ENCODE peak calls at places on chromosomes 2 and 18, in six cellular contexts. J is mammary epithelial cell, R is HCT116, M is fibroblast of lung, F is OCI-LY7, S is hepatocyte. D is an unnamed sample.
A peak's percentile ranks its signal among the peaks of the same experiment; 100 is the strongest.

GRCh38 chr18:32315881-32316280 is 126.0 kb downstream of the MEP1B start:
- DNase-seq in J (no peak), R (no peak), M (peak; percentile 48), F (no peak), S (no peak), D (no peak)

GRCh38 chr2:79630060-79630459 is 117.2 kb downstream of the CTNNA2 start:
- DNase-seq in J (no peak), R (no peak), M (peak; percentile 52), F (no peak), S (peak; percentile 14), D (no peak)

GRCh38 chr18:43312891-43313290 is 35.6 kb upstream of the SYT4 start:
- DNase-seq in J (peak; percentile 41), R (no peak), M (peak; percentile 47), F (no peak), S (no peak), D (no peak)

GRCh38 chr18:45166341-45167108 is 448.8 kb upstream of the SLC14A2 start:
- DNase-seq in J (peak; percentile 97), R (no peak), M (peak; percentile 93), F (no peak), S (peak; percentile 40), D (no peak)

GRCh38 chr2:158953926-158954763 is 14.3 kb upstream of the TANC1 start:
- DNase-seq in J (peak; percentile 65), R (no peak), M (peak; percentile 93), F (no peak), S (peak; percentile 91), D (peak; percentile 87)

GRCh38 chr2:104734937-104735586 is 118.9 kb upstream of the POU3F3 start:
- DNase-seq in J (no peak), R (no peak), M (peak; percentile 40), F (no peak), S (no peak), D (peak; percentile 54)

GRCh38 chr2:235045973-235046343 is 94.1 kb downstream of the SH3BP4 start:
- DNase-seq in J (no peak), R (no peak), M (no peak), F (no peak), S (no peak), D (no peak)

GRCh38 chr18:79775441-79776221 is 22.1 kb upstream of the KCNG2 start:
- DNase-seq in J (no peak), R (no peak), M (no peak), F (no peak), S (no peak), D (no peak)

GRCh38 chr2:156338578-156338977 is 6.1 kb upstream of the NR4A2 start:
- DNase-seq in J (no peak), R (no peak), M (no peak), F (no peak), S (no peak), D (no peak)

GRCh38 chr2:13522917-13523821 is 806.4 kb downstream of the TRIB2 start:
- DNase-seq in J (peak; percentile 76), R (no peak), M (peak; percentile 74), F (no peak), S (peak; percentile 40), D (peak; percentile 98)

GRCh38 chr2:146927080-146927714 is 917.6 kb upstream of the ACVR2A start:
- DNase-seq in J (peak; percentile 59), R (peak; percentile 39), M (peak; percentile 43), F (peak; percentile 0), S (peak; percentile 75), D (peak; percentile 21)

GRCh38 chr2:25714740-25715139 is 41.4 kb upstream of the DTNB start:
- DNase-seq in J (no peak), R (no peak), M (no peak), F (no peak), S (no peak), D (no peak)

GRCh38 chr18:6624729-6625308 is 104.7 kb upstream of the ARHGAP28 start:
- DNase-seq in J (peak; percentile 30), R (no peak), M (peak; percentile 81), F (no peak), S (no peak), D (no peak)

GRCh38 chr2:138504546-138505239 is 3.1 kb downstream of the SPOPL start:
- DNase-seq in J (no peak), R (no peak), M (no peak), F (peak; percentile 71), S (no peak), D (no peak)

GRCh38 chr18:32577561-32577960 is 106.9 kb upstream of the GAREM1 start:
- DNase-seq in J (no peak), R (no peak), M (no peak), F (no peak), S (no peak), D (no peak)

GRCh38 chr2:190210471-190210870 is 109.2 kb downstream of the HIBCH start:
- DNase-seq in J (no peak), R (no peak), M (peak; percentile 37), F (no peak), S (no peak), D (no peak)

GRCh38 chr2:190213441-190214335 is 105.9 kb downstream of the HIBCH start:
- DNase-seq in J (no peak), R (no peak), M (peak; percentile 75), F (no peak), S (no peak), D (no peak)

GRCh38 chr2:190207929-190208328 is 111.7 kb downstream of the HIBCH start:
- DNase-seq in J (no peak), R (no peak), M (no peak), F (no peak), S (no peak), D (no peak)

GRCh38 chr2:190205643-190206042 is 114.0 kb downstream of the HIBCH start:
- DNase-seq in J (no peak), R (no peak), M (peak; percentile 30), F (no peak), S (no peak), D (no peak)

DNA sequence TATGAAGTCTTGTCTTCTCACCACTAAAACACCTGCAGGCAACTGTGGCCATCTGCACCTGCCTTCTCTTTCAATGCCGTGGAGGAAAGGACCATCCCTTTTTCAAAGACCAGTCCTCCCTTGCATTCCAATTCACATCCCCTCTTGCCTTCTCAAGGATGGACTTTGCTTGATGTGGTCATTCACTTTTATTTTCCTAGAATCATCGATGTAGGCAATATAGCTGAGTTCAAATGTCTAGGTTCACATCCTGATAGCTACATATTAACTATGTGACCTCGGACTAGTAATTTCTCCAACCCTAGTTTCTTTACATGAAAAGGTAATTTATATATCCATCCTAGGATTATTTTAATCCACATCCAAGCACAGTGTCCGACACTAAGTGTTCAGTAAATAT is 110.0 kb downstream of the HIBCH start:
- DNase-seq in J (no peak), R (no peak), M (no peak), F (no peak), S (no peak), D (no peak)
- H3K4me2 ChIP-seq in J (no peak overlapping the region), R (no peak overlapping the region), M (no peak overlapping the region), F (no peak overlapping the region), S (no peak overlapping the region), D (no peak overlapping the region)

GRCh38 chr2:224574423-224575084 is 10.6 kb downstream of the CUL3 start:
- DNase-seq in J (no peak), R (no peak), M (no peak), F (peak; percentile 32), S (no peak), D (no peak)
- H3K4me2 ChIP-seq in J (peak overlapping the region; percentile 9), R (no peak overlapping the region), M (no peak overlapping the region), F (peak overlapping the region; percentile 72), S (peak overlapping the region; percentile 14), D (no peak overlapping the region)

GRCh38 chr18:13105059-13105458 is 113.5 kb upstream of the LDLRAD4 start:
- DNase-seq in J (no peak), R (no peak), M (no peak), F (no peak), S (no peak), D (no peak)
- H3K4me2 ChIP-seq in J (no peak overlapping the region), R (no peak overlapping the region), M (no peak overlapping the region), F (no peak overlapping the region), S (no peak overlapping the region), D (no peak overlapping the region)

GRCh38 chr2:168632733-168633132 is 169.7 kb upstream of the NOSTRIN start:
- DNase-seq in J (no peak), R (no peak), M (peak; percentile 47), F (no peak), S (no peak), D (no peak)
- H3K4me2 ChIP-seq in J (no peak overlapping the region), R (no peak overlapping the region), M (no peak overlapping the region), F (no peak overlapping the region), S (peak overlapping the region; percentile 32), D (no peak overlapping the region)

GRCh38 chr18:68438536-68438935 is 276.4 kb downstream of the TMX3 start:
- DNase-seq in J (no peak), R (no peak), M (no peak), F (no peak), S (no peak), D (no peak)
- H3K4me2 ChIP-seq in J (no peak overlapping the region), R (no peak overlapping the region), M (peak overlapping the region; percentile 32), F (no peak overlapping the region), S (no peak overlapping the region), D (peak overlapping the region; percentile 16)

GRCh38 chr2:207503234-207503633 is 26.5 kb upstream of the CREB1 start:
- DNase-seq in J (no peak), R (no peak), M (peak; percentile 45), F (no peak), S (no peak), D (no peak)
- H3K4me2 ChIP-seq in J (no peak overlapping the region), R (no peak overlapping the region), M (no peak overlapping the region), F (no peak overlapping the region), S (no peak overlapping the region), D (no peak overlapping the region)

GRCh38 chr2:216554755-216555154 is 56.1 kb downstream of the RPL37A start:
- DNase-seq in J (peak; percentile 24), R (no peak), M (no peak), F (no peak), S (no peak), D (no peak)
- H3K4me2 ChIP-seq in J (peak overlapping the region; percentile 31), R (no peak overlapping the region), M (no peak overlapping the region), F (no peak overlapping the region), S (no peak overlapping the region), D (no peak overlapping the region)

DNA sequence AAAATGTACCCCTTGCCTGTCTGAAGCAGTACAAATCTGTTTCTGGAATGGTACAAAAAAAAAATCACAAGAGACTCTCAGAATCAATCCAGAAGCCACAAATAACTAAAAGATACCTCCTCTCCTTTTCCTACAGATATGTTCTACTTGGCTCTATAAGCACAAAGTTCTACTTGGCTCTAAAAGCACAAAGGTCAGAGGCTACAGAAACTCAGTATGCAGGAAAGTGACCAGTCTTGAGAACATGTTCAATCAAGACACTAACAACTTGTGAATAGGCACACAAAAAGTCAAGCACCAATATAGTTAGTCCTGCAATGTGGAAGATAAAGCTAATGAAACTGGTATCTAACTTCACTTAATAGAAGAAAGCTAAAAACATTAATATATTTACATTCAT is 19.2 kb downstream of the PPP4R1 start:
- DNase-seq in J (peak; percentile 26), R (no peak), M (peak; percentile 27), F (no peak), S (no peak), D (no peak)
- H3K4me2 ChIP-seq in J (peak overlapping the region; percentile 92), R (no peak overlapping the region), M (peak overlapping the region; percentile 76), F (no peak overlapping the region), S (peak overlapping the region; percentile 61), D (peak overlapping the region; percentile 50)

GRCh38 chr18:30582078-30582477 is 460.5 kb downstream of the DSC3 start:
- DNase-seq in J (no peak), R (no peak), M (no peak), F (no peak), S (no peak), D (no peak)
- H3K4me2 ChIP-seq in J (no peak overlapping the region), R (no peak overlapping the region), M (no peak overlapping the region), F (no peak overlapping the region), S (no peak overlapping the region), D (peak overlapping the region; percentile 66)